ENCODE peak calls at places on chromosomes 16 and 17, in eight cellular contexts. J, B, S, Y, F, G, H and P are unnamed samples.

GRCh38 chr16:77868052-77868451 is 79.7 kb downstream of the VAT1L start:
- DNase-seq in B (no peak), S (no peak), J (no peak), Y (no peak), H (no peak), G (no peak), F (no peak), P (no peak)

GRCh38 chr16:69610356-69610755 is 44.6 kb downstream of the NFAT5 start:
- DNase-seq in G (no peak), Y (no peak), J (no peak), F (no peak), B (no peak), S (no peak), H (peak; percentile 31), P (no peak)

GRCh38 chr16:23434380-23434779 is 18.6 kb downstream of the COG7 start:
- DNase-seq in B (peak; percentile 33), H (peak; percentile 65), Y (peak; percentile 57), S (peak; percentile 22), G (peak; percentile 15), F (peak; percentile 22), J (peak; percentile 49), P (peak; percentile 54)

GRCh38 chr16:5504028-5504758 is 406.6 kb upstream of the EEF2KMT start:
- DNase-seq in H (no peak), Y (no peak), F (no peak), J (no peak), S (no peak), B (no peak), G (no peak), P (no peak)

GRCh38 chr17:59837362-59838195 is 55.2 kb downstream of the TUBD1 start:
- DNase-seq in B (peak; percentile 81), J (peak; percentile 99), S (peak; percentile 89), Y (peak; percentile 86), H (peak; percentile 82), G (no peak), F (peak; percentile 13), P (peak; percentile 77)

GRCh38 chr16:68995011-68995504 is 110.4 kb upstream of the HAS3 start:
- DNase-seq in Y (peak; percentile 74), B (peak; percentile 55), H (peak; percentile 59), J (no peak), F (no peak), S (peak; percentile 15), G (no peak), P (peak; percentile 63)

GRCh38 chr17:43782903-43783462 is 2.7 kb downstream of the CFAP97D1 start:
- DNase-seq in F (no peak), H (no peak), Y (no peak), J (no peak), B (no peak), G (no peak), S (no peak), P (no peak)

GRCh38 chr16:6891486-6891885 is 441.2 kb upstream of the RBFOX1 start:
- DNase-seq in G (no peak), J (no peak), F (no peak), Y (no peak), S (no peak), B (no peak), H (peak; percentile 44), P (no peak)

GRCh38 chr16:1772908-1773702 is at the start of gene MRPS34:
- DNase-seq in J (peak; percentile 42), G (peak; percentile 81), F (peak; percentile 93), B (peak; percentile 70), Y (peak; percentile 72), S (peak; percentile 87), H (peak; percentile 97), P (peak; percentile 92)

GRCh38 chr17:37828313-37829124 is 83.7 kb upstream of the HNF1B start:
- DNase-seq in S (no peak), F (no peak), B (peak; percentile 77), H (no peak), Y (no peak), G (no peak), J (no peak), P (no peak)

GRCh38 chr17:19002191-19002590 is 2.4 kb downstream of the FAM83G start:
- DNase-seq in J (no peak), G (no peak), Y (no peak), H (no peak), B (no peak), S (no peak), F (no peak), P (no peak)

GRCh38 chr17:14014647-14015046 is 54.7 kb upstream of the COX10 start:
- DNase-seq in G (no peak), F (no peak), Y (no peak), H (no peak), B (no peak), J (no peak), S (no peak), P (no peak)

GRCh38 chr16:70687172-70687531 is 1.3 kb upstream of the MTSS2 start:
- DNase-seq in J (no peak), F (no peak), S (no peak), G (no peak), B (no peak), H (no peak), Y (no peak), P (no peak)

GRCh38 chr17:21816592-21817567 is 124.6 kb downstream of the KCNJ18 start:
- DNase-seq in B (peak; percentile 0), H (no peak), Y (no peak), S (no peak), J (no peak), G (no peak), F (no peak), P (no peak)

GRCh38 chr16:10181196-10182162 is 749 bp downstream of the GRIN2A start:
- DNase-seq in S (peak; percentile 72), H (peak; percentile 89), B (peak; percentile 62), Y (peak; percentile 64), G (peak; percentile 59), J (peak; percentile 34), F (peak; percentile 87), P (peak; percentile 93)

GRCh38 chr17:11880714-11881113 is 116.6 kb downstream of the ZNF18 start:
- DNase-seq in F (no peak), H (peak; percentile 48), J (no peak), S (no peak), G (no peak), B (peak; percentile 33), Y (peak; percentile 20), P (no peak)

GRCh38 chr16:78444-79145 is 570 bp downstream of the MPG start:
- DNase-seq in F (no peak), J (no peak), H (no peak), B (peak; percentile 43), Y (peak; percentile 24), S (peak; percentile 59), G (no peak), P (no peak)

GRCh38 chr16:75621170-75621477 is 2.0 kb downstream of the ADAT1 start:
- DNase-seq in J (no peak), F (no peak), S (no peak), G (no peak), B (peak; percentile 49), H (peak; percentile 52), Y (peak; percentile 18), P (no peak)
- TF ChIP-seq CTCF in J (peak; percentile 74), F (peak; percentile 46), S (peak; percentile 17), G (no peak), B (peak; percentile 55), H (peak; percentile 67), Y (peak; percentile 35), P (no peak)

DNA sequence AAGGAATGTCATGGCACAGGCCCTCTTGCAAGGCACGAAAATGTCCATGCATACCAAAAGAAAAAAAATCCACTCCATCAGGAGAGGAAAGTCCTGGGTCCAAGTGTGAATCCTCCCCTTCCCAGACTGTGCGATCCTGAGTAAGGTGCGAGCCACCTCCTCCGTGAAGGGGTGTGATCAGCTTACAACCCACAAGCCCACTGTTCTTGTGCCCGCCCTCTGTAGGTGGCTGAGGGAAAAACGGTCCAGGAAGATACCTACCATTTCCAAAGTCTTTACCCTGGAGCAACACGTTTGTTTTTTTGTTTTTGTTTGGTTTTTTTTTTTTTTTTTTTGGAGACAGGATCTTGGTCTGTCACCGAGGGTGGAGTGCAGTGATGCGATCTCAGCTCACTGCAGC is 116.5 kb downstream of the ZNF423 start:
- DNase-seq in S (no peak), Y (no peak), F (peak; percentile 39), G (no peak), H (peak; percentile 61), B (peak; percentile 15), J (no peak), P (peak; percentile 25)
- TF ChIP-seq CTCF in S (no peak), Y (no peak), F (peak; percentile 24), G (no peak), H (peak; percentile 51), B (no peak), J (no peak), P (peak; percentile 8)

GRCh38 chr16:50103764-50104163 is 38.0 kb downstream of the HEATR3 start:
- DNase-seq in H (no peak), Y (no peak), S (no peak), J (no peak), B (no peak), F (no peak), G (no peak), P (no peak)
- TF ChIP-seq CTCF in H (no peak), Y (no peak), S (no peak), J (no peak), B (no peak), F (no peak), G (no peak), P (no peak)

GRCh38 chr17:4362141-4362540 is 4.3 kb downstream of the UBE2G1 start:
- DNase-seq in S (no peak), G (no peak), F (no peak), B (no peak), J (no peak), H (no peak), Y (no peak), P (no peak)
- TF ChIP-seq CTCF in S (peak; percentile 4), G (no peak), F (no peak), B (peak; percentile 42), J (no peak), H (no peak), Y (no peak), P (no peak)

DNA sequence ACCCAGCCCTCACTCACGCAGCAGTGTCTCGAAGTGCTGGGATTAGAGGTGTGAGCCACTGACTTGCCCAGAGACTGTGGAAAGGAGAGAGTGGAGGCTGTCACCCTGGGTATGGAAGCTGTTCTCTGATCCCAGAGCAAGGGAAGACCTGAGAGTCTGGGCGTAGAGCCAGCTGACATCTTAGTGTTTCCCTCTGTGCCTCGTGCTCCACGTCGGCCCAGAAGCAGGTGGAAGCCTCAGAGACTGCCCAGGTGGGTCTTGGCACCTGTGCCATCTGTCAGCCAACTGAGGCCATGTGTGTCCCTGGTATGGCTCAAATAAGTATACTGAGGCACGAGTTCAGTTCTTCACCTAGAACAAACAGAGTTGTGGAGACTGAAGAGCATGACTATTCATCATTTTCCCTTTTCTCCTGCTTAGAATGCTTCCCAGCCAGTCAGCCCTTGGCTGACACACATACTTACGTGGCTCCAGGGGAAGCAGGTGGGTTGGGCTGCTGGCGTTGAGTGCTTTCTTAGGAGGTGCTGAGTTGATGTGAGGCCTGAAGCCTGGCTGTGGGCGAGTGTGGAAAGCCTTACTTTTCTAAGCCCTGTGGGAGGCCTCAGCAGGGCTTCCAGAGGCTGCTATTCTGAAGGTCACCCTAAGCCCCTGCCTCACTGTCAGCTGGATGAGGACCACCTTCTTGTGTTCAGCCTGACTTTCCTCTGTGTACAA is 8.1 kb downstream of the CTRL start:
- DNase-seq in J (no peak), Y (no peak), H (no peak), B (no peak), F (no peak), G (no peak), S (peak; percentile 72), P (no peak)
- TF ChIP-seq CTCF in J (no peak), Y (no peak), H (no peak), B (no peak), F (no peak), G (no peak), S (no peak), P (no peak)

GRCh38 chr17:7560172-7561027 is 1.3 kb upstream of the SENP3 start:
- DNase-seq in H (peak; percentile 90), S (peak; percentile 82), G (peak; percentile 61), J (no peak), F (peak; percentile 82), B (peak; percentile 85), Y (no peak), P (peak; percentile 76)
- TF ChIP-seq CTCF in H (peak; percentile 71), S (peak; percentile 71), G (peak; percentile 12), J (peak; percentile 66), F (peak; percentile 47), B (no peak), Y (no peak), P (peak; percentile 53)